ENCODE peak calls at places on chromosomes 2 and 18, in seven cellular contexts. S is adipocyte, R is fibroblast of lung, G is NT2/D1, P is colonic mucosa, O is mammary epithelial cell, T is neural progenitor cell. J is an unnamed sample.

GRCh38 chr2:161943012-161943411 is 131.0 kb downstream of the DPP4 start:
- DNase-seq in S (peak), R (no peak), G (no peak), P (no peak), O (no peak), T (no peak), J (no peak)

GRCh38 chr2:45178359-45178758 is 169.1 kb upstream of the SIX2 start:
- DNase-seq in S (peak), R (no peak), G (no peak), P (no peak), O (peak), T (no peak), J (no peak)

GRCh38 chr2:20745924-20746555 is 76.9 kb downstream of the LDAH start:
- DNase-seq in S (no peak), R (peak), G (no peak), P (no peak), O (no peak), T (no peak), J (no peak)

GRCh38 chr18:32252461-32252860 is 62.6 kb downstream of the MEP1B start:
- DNase-seq in S (no peak), R (no peak), G (peak), P (no peak), O (no peak), T (no peak), J (no peak)

GRCh38 chr2:219433666-219434467 is 776 bp upstream of the SPEG start:
- DNase-seq in S (peak), R (peak), G (peak), P (no peak), O (no peak), T (peak), J (no peak)

GRCh38 chr2:30321466-30321865 is 90.1 kb downstream of the LBH start:
- DNase-seq in S (peak), R (peak), G (no peak), P (no peak), O (no peak), T (no peak), J (no peak)

GRCh38 chr2:156331572-156332451 is 709 bp downstream of the NR4A2 start:
- DNase-seq in S (peak), R (peak), G (no peak), P (peak), O (peak), T (peak), J (no peak)

GRCh38 chr2:156147594-156148330 is 184.8 kb downstream of the NR4A2 start:
- DNase-seq in S (peak), R (peak), G (no peak), P (no peak), O (peak), T (no peak), J (no peak)

GRCh38 chr18:9092665-9093064 is 9.8 kb upstream of the NDUFV2 start:
- DNase-seq in S (no peak), R (no peak), G (no peak), P (peak), O (no peak), T (no peak), J (no peak)

GRCh38 chr2:71800106-71800809 is 346.9 kb downstream of the DYSF start:
- DNase-seq in S (no peak), R (no peak), G (no peak), P (no peak), O (no peak), T (no peak), J (no peak)

GRCh38 chr2:65267008-65267407 is 39.4 kb downstream of the ACTR2 start:
- DNase-seq in S (no peak), R (no peak), G (no peak), P (no peak), O (no peak), T (no peak), J (no peak)

GRCh38 chr2:30548386-30548785 is 101.3 kb downstream of the LCLAT1 start:
- DNase-seq in S (no peak), R (no peak), G (no peak), P (no peak), O (no peak), T (no peak), J (no peak)

GRCh38 chr18:71107220-71107619 is 818.4 kb downstream of the SOCS6 start:
- DNase-seq in S (no peak), R (no peak), G (no peak), P (no peak), O (no peak), T (no peak), J (no peak)

GRCh38 chr18:10078053-10078452 is 164.2 kb downstream of the VAPA start:
- DNase-seq in S (no peak), R (no peak), G (no peak), P (no peak), O (no peak), T (no peak), J (no peak)

GRCh38 chr18:75857558-75857957 is 430.1 kb upstream of the SMIM21 start:
- DNase-seq in S (no peak), R (no peak), G (no peak), P (no peak), O (no peak), T (no peak), J (no peak)

GRCh38 chr18:75859533-75859932 is 432.0 kb upstream of the SMIM21 start:
- DNase-seq in S (no peak), R (no peak), G (no peak), P (no peak), O (no peak), T (no peak), J (no peak)

GRCh38 chr18:75858754-75859153 is 431.3 kb upstream of the SMIM21 start:
- DNase-seq in S (no peak), R (no peak), G (no peak), P (no peak), O (no peak), T (no peak), J (no peak)

GRCh38 chr18:75854808-75855207 is 427.3 kb upstream of the SMIM21 start:
- DNase-seq in S (no peak), R (no peak), G (no peak), P (no peak), O (no peak), T (no peak), J (no peak)

GRCh38 chr18:75854174-75854573 is 426.7 kb upstream of the SMIM21 start:
- DNase-seq in S (no peak), R (no peak), G (peak), P (no peak), O (no peak), T (peak), J (no peak)
- H3K9ac ChIP-seq in S (no peak), R (no peak), G (no peak), P (no peak), O (no peak), T (no peak), J (no peak)

GRCh38 chr2:197079414-197079813 is 152.9 kb upstream of the PGAP1 start:
- DNase-seq in S (no peak), R (peak), G (no peak), P (no peak), O (no peak), T (no peak), J (no peak)
- H3K9ac ChIP-seq in S (no peak), R (no peak), G (no peak), P (no peak), O (no peak), T (no peak), J (peak)

DNA sequence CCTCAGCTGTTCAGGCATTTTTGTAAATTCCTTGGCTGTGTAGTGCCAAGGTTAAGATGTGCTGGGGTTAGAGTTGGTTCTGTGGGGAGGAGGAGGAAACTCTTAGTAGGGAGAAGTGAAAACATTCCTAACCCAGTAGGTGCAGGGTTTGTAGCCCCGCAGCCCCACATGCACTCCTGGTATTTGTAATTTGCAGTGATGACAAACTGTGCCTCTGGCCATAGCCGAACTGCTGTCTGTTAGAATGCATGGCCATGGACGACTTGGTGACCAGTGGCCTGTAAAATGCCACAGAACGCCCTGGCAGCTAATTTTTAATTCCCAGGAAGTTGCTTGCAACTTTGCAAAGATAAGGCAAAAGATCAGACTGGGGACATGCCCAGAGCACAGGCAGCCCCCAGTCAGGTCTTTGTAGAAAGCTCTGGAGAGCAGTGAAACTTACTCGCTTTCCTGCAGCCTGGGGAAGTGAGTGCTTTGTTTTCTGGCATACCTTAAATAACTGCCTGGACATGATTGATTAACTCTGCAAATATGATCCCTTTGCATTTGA is 38.4 kb downstream of the LYPD6B start:
- DNase-seq in S (peak), R (peak), G (peak), P (no peak), O (no peak), T (peak), J (no peak)
- H3K9ac ChIP-seq in S (no peak), R (no peak), G (no peak), P (no peak), O (no peak), T (no peak), J (no peak)

DNA sequence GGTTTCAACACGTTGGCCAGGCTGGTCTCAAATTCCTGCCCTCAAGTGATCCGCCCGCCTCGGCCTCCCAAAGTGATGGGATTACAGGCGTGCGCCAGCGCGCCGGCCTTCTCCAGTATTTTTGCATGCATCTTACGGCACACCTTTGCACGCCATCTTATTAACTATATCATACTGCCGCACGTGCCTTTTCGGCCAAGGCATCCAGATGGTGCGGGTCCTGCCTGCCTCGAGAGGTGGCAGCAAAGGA is 759 bp upstream of the ING5 start:
- DNase-seq in S (peak), R (no peak), G (no peak), P (no peak), O (no peak), T (no peak), J (no peak)
- H3K9ac ChIP-seq in S (peak), R (peak), G (peak), P (peak), O (no peak), T (no peak), J (peak)

GRCh38 chr2:85549826-85550225 is 10.9 kb downstream of the MAT2A start:
- DNase-seq in S (peak), R (peak), G (no peak), P (no peak), O (no peak), T (no peak), J (no peak)
- H3K9ac ChIP-seq in S (no peak), R (no peak), G (no peak), P (no peak), O (no peak), T (no peak), J (no peak)

DNA sequence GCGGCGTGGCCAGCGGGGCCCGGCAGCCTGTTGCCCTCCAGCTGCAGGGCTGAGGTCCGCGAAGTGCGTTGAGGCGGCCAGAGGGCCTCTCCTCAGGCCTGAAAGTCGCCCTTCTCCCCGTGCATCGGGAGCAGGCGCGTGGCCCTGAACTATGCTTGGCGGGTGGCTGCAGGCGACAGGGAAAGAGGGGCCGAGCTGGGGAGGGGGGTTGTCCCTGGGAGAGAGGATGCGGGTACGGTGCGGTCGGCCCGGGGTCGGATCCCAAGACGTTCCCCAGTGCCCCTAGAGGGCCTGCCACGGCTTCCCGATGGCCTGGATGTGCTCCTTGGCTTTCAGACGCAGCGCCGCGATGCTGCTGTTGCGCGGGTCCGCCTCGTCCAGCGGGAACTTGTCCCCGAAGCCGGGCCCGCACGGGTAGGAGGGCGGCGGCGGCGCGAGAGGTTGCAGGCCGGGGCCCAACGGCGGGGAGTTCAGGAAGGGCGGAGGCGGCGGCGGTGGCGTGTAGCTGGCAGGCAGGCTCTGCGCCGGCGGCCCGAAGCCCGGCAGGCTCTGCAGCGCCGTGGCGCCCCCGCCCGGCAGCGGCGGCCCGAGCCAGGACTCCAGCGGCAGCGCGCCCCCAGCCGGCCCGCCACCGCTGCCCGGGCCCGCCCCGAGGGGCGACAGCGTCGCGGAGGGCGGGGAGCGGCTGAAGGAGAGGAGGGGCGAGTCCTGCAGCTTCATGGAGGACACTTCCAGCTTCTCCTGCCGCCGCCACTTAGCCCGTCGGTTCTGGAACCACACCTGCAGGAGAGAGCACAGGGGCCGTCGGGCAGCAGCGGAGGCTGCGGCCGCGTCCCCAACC is 4.3 kb downstream of the RAX start:
- DNase-seq in S (peak), R (no peak), G (peak), P (no peak), O (no peak), T (peak), J (no peak)
- H3K9ac ChIP-seq in S (no peak), R (no peak), G (peak), P (no peak), O (no peak), T (no peak), J (no peak)

J was measured in SK-N-MC.